ENCODE peak calls at places on chromosomes 1 and 21, in four cellular contexts. I, Y, B and Q are unnamed samples.

GRCh38 chr1:234602334-234603220 is 7.4 kb downstream of the IRF2BP2 start:
- DNase-seq in Y (peak; percentile 88), I (peak; percentile 61), B (peak; percentile 95), Q (no peak)

GRCh38 chr1:19203440-19203839 is 6.6 kb downstream of the UBR4 start:
- DNase-seq in Y (no peak), B (no peak), I (no peak), Q (peak; percentile 56)

GRCh38 chr1:154619181-154619948 is 11.4 kb upstream of the ADAR start:
- DNase-seq in I (no peak), Y (no peak), B (no peak), Q (no peak)

GRCh38 chr1:145690587-145691558 is 16.3 kb downstream of the PDZK1 start:
- DNase-seq in B (peak; percentile 54), Y (no peak), I (no peak), Q (no peak)

GRCh38 chr1:222586842-222587241 is 2.9 kb downstream of the TAF1A start:
- DNase-seq in I (no peak), Y (no peak), B (no peak), Q (no peak)

GRCh38 chr1:116289219-116289618 is 83.8 kb upstream of the ATP1A1 start:
- DNase-seq in I (no peak), B (peak; percentile 75), Y (no peak), Q (no peak)

GRCh38 chr1:91736999-91737615 is 148.8 kb downstream of the TGFBR3 start:
- DNase-seq in Y (peak; percentile 81), I (no peak), B (peak; percentile 87), Q (peak; percentile 35)

GRCh38 chr21:44960141-44961092 is 20.6 kb downstream of the SLX9 start:
- DNase-seq in I (no peak), Y (no peak), B (no peak), Q (no peak)

GRCh38 chr21:32560896-32561295 is 24.4 kb downstream of the TCP10L start:
- DNase-seq in B (no peak), I (no peak), Y (no peak), Q (no peak)

GRCh38 chr1:225973158-225973557 is 26.0 kb downstream of the SDE2 start:
- DNase-seq in Y (no peak), I (peak; percentile 52), B (no peak), Q (no peak)

GRCh38 chr1:160354388-160354985 is 11.3 kb downstream of the NCSTN start:
- DNase-seq in B (peak; percentile 20), I (peak; percentile 58), Y (no peak), Q (no peak)

GRCh38 chr1:115063238-115063901 is 25.9 kb downstream of the TSPAN2 start:
- DNase-seq in B (no peak), Y (no peak), I (no peak), Q (no peak)

GRCh38 chr1:91900538-91900937 is 14.6 kb upstream of the TGFBR3 start:
- DNase-seq in I (no peak), B (peak; percentile 29), Y (no peak), Q (no peak)

GRCh38 chr21:44487831-44488230 is 32.5 kb downstream of the LRRC3 start:
- DNase-seq in Y (peak; percentile 28), I (peak; percentile 76), B (peak; percentile 30), Q (no peak)

GRCh38 chr1:224213438-224214119 is 30.5 kb downstream of the DEGS1 start:
- DNase-seq in I (peak; percentile 60), Y (no peak), B (no peak), Q (no peak)

GRCh38 chr21:21137986-21138385 is 139.8 kb downstream of the NCAM2 start:
- DNase-seq in B (no peak), I (no peak), Y (no peak), Q (no peak)

GRCh38 chr1:206693029-206693428 is 8.3 kb downstream of the MAPKAPK2 start:
- DNase-seq in Y (no peak), I (peak; percentile 22), B (no peak), Q (no peak)

GRCh38 chr1:180884588-180885300 is 28.0 kb upstream of the KIAA1614 start:
- DNase-seq in B (no peak), I (no peak), Y (no peak), Q (no peak)

GRCh38 chr1:174266476-174266875 is 107.2 kb downstream of the RABGAP1L start:
- DNase-seq in Y (no peak), B (peak; percentile 75), I (no peak), Q (no peak)

GRCh38 chr1:93681549-93682412 is at the start of gene BCAR3:
- DNase-seq in B (no peak), Y (no peak), I (peak; percentile 47), Q (no peak)

GRCh38 chr1:207259391-207259790 is 62.1 kb upstream of the CD55 start:
- DNase-seq in Y (peak; percentile 27), I (no peak), B (peak; percentile 23), Q (no peak)

GRCh38 chr1:226480459-226480858 is 68.1 kb upstream of the STUM start:
- DNase-seq in I (no peak), Y (no peak), B (peak; percentile 16), Q (no peak)

GRCh38 chr1:52352690-52353089 is 13.3 kb downstream of the CC2D1B start:
- DNase-seq in I (no peak), B (no peak), Y (no peak), Q (no peak)

GRCh38 chr1:8121261-8122159 is 95.4 kb upstream of the ERRFI1 start:
- DNase-seq in I (peak; percentile 37), B (peak; percentile 91), Y (peak; percentile 95), Q (peak; percentile 69)

GRCh38 chr1:119115301-119115700 is 25.2 kb downstream of the WARS2 start:
- DNase-seq in I (no peak), Y (no peak), B (no peak), Q (no peak)

GRCh38 chr1:55572878-55573734 is 357.9 kb upstream of the USP24 start:
- DNase-seq in B (peak; percentile 14), Y (peak; percentile 16), I (no peak), Q (no peak)

GRCh38 chr1:59204001-59204400 is 92.9 kb upstream of the FGGY start:
- DNase-seq in Y (no peak), I (no peak), B (peak; percentile 88), Q (no peak)

GRCh38 chr1:147267711-147268110 is 25.2 kb downstream of the CHD1L start:
- DNase-seq in B (no peak), I (no peak), Y (no peak), Q (no peak)

GRCh38 chr21:33909756-33910155 is 5.8 kb downstream of the ATP5PO start:
- DNase-seq in Y (no peak), I (no peak), B (no peak), Q (no peak)

GRCh38 chr1:68322837-68323687 is 90.7 kb upstream of the WLS start:
- DNase-seq in Y (peak; percentile 89), I (no peak), B (no peak), Q (no peak)

GRCh38 chr1:229579101-229579651 is 20.7 kb upstream of the ABCB10 start:
- DNase-seq in Y (no peak), I (no peak), B (peak; percentile 45), Q (no peak)

GRCh38 chr21:37874481-37874880 is 41.8 kb downstream of the KCNJ6 start:
- DNase-seq in I (no peak), B (no peak), Y (no peak), Q (no peak)

GRCh38 chr21:44793269-44794030 is 8.2 kb downstream of the UBE2G2 start:
- DNase-seq in Y (peak; percentile 24), B (peak; percentile 57), I (peak; percentile 78), Q (no peak)

GRCh38 chr1:232511172-232511571 is 118.8 kb downstream of the SIPA1L2 start:
- DNase-seq in I (no peak), B (no peak), Y (no peak), Q (peak; percentile 62)

DNA sequence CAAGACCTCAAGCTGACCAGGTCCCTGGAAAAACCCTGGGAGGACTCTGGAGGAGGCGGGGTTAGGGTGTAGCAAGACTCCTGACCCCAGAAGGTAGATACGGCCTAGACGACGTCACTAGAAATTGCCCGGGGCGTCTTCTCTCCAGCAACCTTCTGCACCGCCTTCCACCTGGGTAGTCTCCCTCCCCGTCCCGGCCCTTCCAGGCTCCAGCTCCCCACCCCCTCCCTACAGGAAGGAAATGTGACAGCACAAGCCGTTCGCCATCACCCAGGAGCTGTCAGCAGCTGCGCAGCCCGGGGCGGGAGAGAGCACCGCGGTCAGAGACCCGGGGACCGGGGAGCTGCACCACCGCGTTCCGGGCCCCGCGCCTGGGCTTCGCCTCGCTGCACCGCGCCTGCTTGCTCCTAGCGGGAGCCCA is 20.0 kb downstream of the SERTAD4 start:
- DNase-seq in B (no peak), I (no peak), Y (no peak), Q (no peak)
- TF ChIP-seq TCF7L2 in B (no peak), I (no peak), Y (no peak), Q (no peak)

GRCh38 chr1:48048064-48048463 is 50.9 kb upstream of the TRABD2B start:
- DNase-seq in Y (no peak), I (no peak), B (no peak), Q (no peak)
- H3K27ac ChIP-seq in Y (no peak overlapping the region), I (no peak overlapping the region), B (no peak overlapping the region), Q (no peak overlapping the region)

GRCh38 chr1:1799716-1800115 is 21.4 kb upstream of the NADK start:
- DNase-seq in I (no peak), Y (no peak), B (no peak), Q (no peak)

GRCh38 chr1:1797731-1798341 is 19.6 kb upstream of the NADK start:
- DNase-seq in B (no peak), I (no peak), Y (no peak), Q (no peak)

GRCh38 chr1:1793481-1794244 is 15.4 kb upstream of the NADK start:
- DNase-seq in Y (no peak), B (no peak), I (no peak), Q (no peak)

GRCh38 chr1:1794999-1795398 is 16.7 kb upstream of the NADK start:
- DNase-seq in I (no peak), B (no peak), Y (no peak), Q (no peak)

GRCh38 chr1:1796466-1796865 is 18.2 kb upstream of the NADK start:
- DNase-seq in B (no peak), I (no peak), Y (no peak), Q (no peak)
- TF ChIP-seq CTCF in B (peak; percentile 59), I (peak; percentile 54), Y (peak; percentile 4), Q (no peak)

GRCh38 chr1:111695801-111696200 is 43.4 kb downstream of the INKA2 start:
- DNase-seq in B (no peak), Y (no peak), I (no peak), Q (no peak)

GRCh38 chr1:111690306-111690617 is 48.9 kb downstream of the INKA2 start:
- DNase-seq in B (no peak), Y (no peak), I (no peak), Q (no peak)
- TF ChIP-seq TCF7L2 in B (no peak), Y (no peak), I (no peak), Q (no peak)